ENCODE peak calls at places on chromosomes 3 and 15, in eight cellular contexts. L is PC-9, Z is endodermal cell, P is adrenal gland, O is thyroid gland, Q is cardiac muscle cell, X is prostate gland, E is mammary epithelial cell. C is an unnamed sample.

GRCh38 chr3:30502051-30502741 is 104.2 kb upstream of the TGFBR2 start:
- DNase-seq in O (no peak), L (no peak), E (peak), Q (no peak), X (no peak), Z (no peak), P (no peak), C (no peak)

GRCh38 chr15:99324082-99324620 is 72.9 kb downstream of the LRRC28 start:
- DNase-seq in O (no peak), P (no peak), E (peak), L (no peak), Z (no peak), Q (peak), X (no peak), C (peak)

GRCh38 chr3:197424674-197425484 is 126.5 kb upstream of the DLG1 start:
- DNase-seq in O (no peak), Z (no peak), L (no peak), X (no peak), P (no peak), Q (no peak), E (no peak), C (no peak)

GRCh38 chr3:62374375-62374876 is 1.1 kb upstream of the FEZF2 start:
- DNase-seq in L (no peak), Z (peak), P (no peak), E (peak), O (no peak), X (no peak), Q (no peak), C (no peak)

GRCh38 chr3:98329392-98330124 is 24.1 kb upstream of the OR5K4 start:
- DNase-seq in Z (peak), P (peak), X (peak), L (peak), E (peak), O (peak), Q (peak), C (peak)

GRCh38 chr3:74465652-74466415 is 148.6 kb downstream of the CNTN3 start:
- DNase-seq in X (no peak), Z (no peak), L (no peak), Q (peak), E (peak), P (no peak), O (no peak), C (no peak)

GRCh38 chr15:85707519-85708338 is 87.0 kb downstream of the KLHL25 start:
- DNase-seq in Z (no peak), E (no peak), X (no peak), O (peak), L (no peak), Q (peak), P (peak), C (no peak)

GRCh38 chr3:138348107-138348949 is at the start of gene MRAS:
- DNase-seq in L (peak), Z (peak), Q (peak), O (peak), P (peak), X (peak), E (peak), C (peak)

GRCh38 chr3:59704292-59704691 is 654.5 kb upstream of the CFAP20DC start:
- DNase-seq in E (no peak), Z (no peak), X (no peak), Q (peak), L (no peak), P (no peak), O (no peak), C (no peak)

GRCh38 chr15:63504979-63505841 is 817 bp downstream of the USP3 start:
- DNase-seq in X (peak), O (peak), Q (peak), L (peak), E (peak), Z (peak), P (peak), C (no peak)

GRCh38 chr3:194714564-194714963 is 28.9 kb downstream of the FAM43A start:
- DNase-seq in Z (no peak), O (no peak), L (no peak), X (no peak), E (no peak), Q (no peak), P (no peak), C (no peak)

DNA sequence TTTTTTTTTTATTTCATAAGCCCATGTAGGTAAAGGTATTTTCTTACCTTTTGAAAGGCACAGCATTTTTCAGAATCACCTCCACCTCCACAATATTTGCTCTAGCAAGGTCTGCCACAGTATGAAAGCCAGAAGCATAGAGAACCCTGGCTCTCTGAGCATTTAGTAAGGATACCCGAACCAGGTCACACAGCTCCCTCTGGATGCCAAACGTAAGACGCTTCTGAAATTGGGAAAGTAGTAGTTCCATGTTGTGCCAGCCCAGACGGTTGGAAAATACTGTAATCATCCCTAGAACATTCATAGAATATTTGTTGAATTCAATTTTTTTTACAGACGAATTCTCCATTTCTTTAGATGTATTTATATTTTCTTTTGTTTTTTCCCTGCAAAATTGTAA is 52.4 kb downstream of the POLQ start:
- DNase-seq in Q (no peak), X (no peak), L (no peak), P (no peak), O (no peak), Z (no peak), E (no peak), C (no peak)
- TF ChIP-seq CTCF in Q (no peak), X (no peak), L (no peak), P (no peak), O (no peak), Z (peak), E (no peak), C (no peak)

DNA sequence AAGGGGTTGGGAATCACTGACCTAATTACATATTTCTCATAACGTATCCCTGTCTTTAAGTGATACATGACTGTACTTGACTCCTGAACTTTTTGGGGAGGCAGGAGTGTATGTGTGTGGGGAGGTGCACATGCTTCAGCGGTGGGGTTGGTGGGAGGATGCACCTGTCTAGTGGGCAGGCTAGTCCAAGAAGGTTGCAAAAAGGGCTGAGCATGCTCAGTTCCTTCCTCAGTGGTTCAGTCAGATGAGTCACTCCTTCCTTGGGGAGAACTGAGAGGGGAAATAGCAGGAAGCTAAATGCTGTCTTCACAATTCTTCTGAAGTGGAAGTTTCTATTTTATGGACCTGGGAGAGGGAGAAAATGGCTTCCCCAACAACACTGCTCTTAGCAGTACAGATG is 24.6 kb upstream of the AP4E1 start:
- DNase-seq in X (no peak), E (peak), Z (no peak), L (peak), O (no peak), P (peak), Q (peak), C (peak)
- H3K27ac ChIP-seq in X (no peak), E (peak), Z (no peak), L (peak), O (no peak), P (no peak), Q (no peak), C (peak)

GRCh38 chr3:4314688-4315087 is 11.5 kb downstream of the SETMAR start:
- DNase-seq in Z (no peak), X (no peak), Q (no peak), E (no peak), P (no peak), O (no peak), L (no peak), C (no peak)
- TF ChIP-seq CTCF in Z (peak), X (peak), Q (peak), E (peak), P (no peak), O (no peak), L (peak), C (peak)

DNA sequence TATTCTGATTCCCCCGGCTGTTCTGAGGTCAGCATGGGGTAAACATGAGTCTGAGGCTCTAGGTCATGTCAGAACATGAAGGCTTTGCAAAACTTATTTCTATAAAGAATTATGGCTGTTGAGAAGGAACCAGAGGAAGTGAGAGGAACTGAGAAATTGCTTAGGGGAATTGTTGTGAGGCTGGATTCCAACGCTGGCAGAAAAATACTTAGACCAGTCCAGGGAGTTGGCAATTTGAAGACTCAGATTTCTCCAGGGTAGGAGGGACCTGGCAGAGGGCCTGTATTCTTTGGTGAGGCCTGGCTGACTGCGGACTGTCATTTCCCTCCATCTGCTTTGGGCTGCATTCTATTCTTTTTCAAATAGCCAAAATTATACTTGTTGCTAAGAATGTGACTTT is 155.5 kb downstream of the PLD1 start:
- DNase-seq in E (peak), X (peak), L (peak), Q (peak), O (peak), Z (no peak), P (peak), C (peak)
- H3K27ac ChIP-seq in E (peak), X (peak), L (no peak), Q (peak), O (peak), Z (no peak), P (peak), C (peak)

GRCh38 chr3:114175204-114175987 is 3.5 kb downstream of the DRD3 start:
- DNase-seq in X (no peak), Z (no peak), O (no peak), Q (no peak), L (no peak), E (no peak), P (no peak), C (no peak)

GRCh38 chr3:114176890-114177289 is 2.0 kb downstream of the DRD3 start:
- DNase-seq in O (no peak), Q (no peak), E (no peak), L (no peak), X (no peak), P (no peak), Z (no peak), C (no peak)

GRCh38 chr3:114176487-114176886 is 2.4 kb downstream of the DRD3 start:
- DNase-seq in X (no peak), O (no peak), Q (no peak), L (no peak), Z (no peak), E (no peak), P (no peak), C (no peak)

GRCh38 chr3:114178770-114179368 is at the start of gene DRD3:
- DNase-seq in E (peak), X (no peak), Q (peak), L (no peak), O (peak), Z (peak), P (peak), C (peak)

GRCh38 chr3:114179575-114179974 is 723 bp upstream of the DRD3 start:
- DNase-seq in Z (peak), X (no peak), L (no peak), P (no peak), Q (peak), E (peak), O (no peak), C (no peak)
- TF ChIP-seq CTCF in Z (peak), X (no peak), L (peak), P (peak), Q (peak), E (peak), O (peak), C (peak)

DNA sequence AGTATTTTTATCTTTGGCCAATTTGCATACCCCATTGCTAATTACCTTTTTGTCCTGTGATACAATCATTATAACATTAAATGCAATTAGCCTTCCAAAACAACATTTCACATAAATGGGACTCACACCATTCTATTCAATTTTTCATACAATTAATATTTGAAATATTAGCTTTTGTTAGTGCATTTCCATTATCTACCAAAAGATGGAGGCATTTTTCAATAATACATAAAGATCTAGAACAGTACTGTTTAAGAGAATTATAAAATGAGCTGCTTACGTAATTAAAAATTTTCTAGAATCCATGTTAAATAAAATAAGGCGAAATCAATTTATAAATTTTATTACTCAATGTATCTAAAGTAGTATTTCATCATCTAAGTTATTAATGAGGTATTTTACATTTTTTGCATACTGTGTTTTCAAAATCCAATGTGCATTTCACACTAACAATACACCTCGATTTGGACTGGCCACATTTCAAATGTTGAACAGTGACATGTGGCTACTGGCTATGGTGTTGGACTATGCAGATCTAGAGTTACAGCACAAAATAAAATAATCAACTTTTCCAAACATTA is 74.3 kb downstream of the TJP1 start:
- DNase-seq in O (no peak), Q (peak), Z (no peak), X (no peak), L (no peak), P (no peak), E (no peak), C (peak)
- H3K27ac ChIP-seq in O (no peak), Q (no peak), Z (no peak), X (no peak), L (no peak), P (no peak), E (no peak), C (no peak)

DNA sequence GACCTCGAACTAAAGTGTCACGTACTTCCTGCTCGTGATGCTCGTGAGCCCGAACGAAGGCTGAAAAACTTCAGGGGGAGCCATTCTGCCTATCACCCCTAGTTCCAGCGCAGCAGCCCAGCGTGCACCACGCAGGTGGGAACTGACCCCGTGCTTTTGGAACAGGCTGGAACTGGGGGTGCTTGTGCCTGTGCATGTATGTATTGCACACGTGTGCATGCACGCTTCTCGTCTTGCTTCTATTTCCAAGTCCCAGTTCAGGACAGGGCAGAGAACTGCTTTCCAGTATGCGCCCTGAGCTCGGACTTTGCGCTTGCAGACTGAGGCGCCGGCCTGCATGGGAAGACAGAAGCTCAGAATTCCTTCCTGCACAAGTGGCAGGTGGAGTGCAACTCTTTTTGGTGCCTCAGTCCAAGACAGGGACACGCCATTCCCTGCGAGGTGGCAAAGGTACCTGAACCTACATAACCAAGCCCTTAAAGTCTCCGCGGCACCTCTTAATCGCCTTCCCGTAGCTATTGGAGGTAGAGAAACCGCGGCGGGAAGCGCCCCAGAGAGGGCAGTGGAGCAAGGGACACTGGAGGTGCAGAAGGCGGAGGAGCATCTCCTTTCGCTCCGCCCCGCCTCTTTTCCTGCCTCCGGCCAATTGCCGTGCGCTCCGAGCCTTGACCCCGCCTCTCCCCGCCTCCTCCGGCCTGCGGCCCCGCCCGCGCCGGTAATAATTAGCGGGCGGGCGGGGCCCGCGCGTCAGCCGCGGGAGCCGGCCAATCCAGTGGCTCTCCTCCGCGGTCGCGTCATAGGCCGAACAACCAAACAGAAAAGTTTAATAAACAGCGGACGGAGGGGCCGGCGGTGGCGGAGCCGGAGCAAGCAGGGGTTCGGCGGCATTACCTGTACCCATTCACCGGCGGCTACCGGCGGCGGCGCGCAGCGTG is at the start of gene ZFAND6:
- DNase-seq in L (peak), O (peak), X (peak), P (peak), E (peak), Z (peak), Q (peak), C (peak)
- TF ChIP-seq CTCF in L (no peak), O (no peak), X (peak), P (no peak), E (no peak), Z (peak), Q (no peak), C (no peak)

GRCh38 chr15:58258501-58259274 is 120.5 kb downstream of the AQP9 start:
- DNase-seq in O (no peak), Z (no peak), E (peak), L (no peak), P (no peak), X (no peak), Q (no peak), C (peak)

GRCh38 chr15:58261368-58261767 is 123.2 kb downstream of the AQP9 start:
- DNase-seq in E (no peak), O (no peak), Q (no peak), L (no peak), X (no peak), Z (no peak), P (no peak), C (no peak)

GRCh38 chr15:58257776-58258325 is 119.7 kb downstream of the AQP9 start:
- DNase-seq in E (no peak), Q (no peak), Z (no peak), X (no peak), L (no peak), P (no peak), O (no peak), C (no peak)

GRCh38 chr15:58260911-58261267 is 122.7 kb downstream of the AQP9 start:
- DNase-seq in X (no peak), O (peak), Q (peak), L (peak), P (no peak), E (peak), Z (no peak), C (peak)

GRCh38 chr15:58260186-58260910 is 122.2 kb downstream of the AQP9 start:
- DNase-seq in O (no peak), Z (peak), Q (no peak), P (no peak), E (no peak), X (no peak), L (peak), C (peak)
- H3K27ac ChIP-seq in O (no peak), Z (no peak), Q (no peak), P (no peak), E (peak), X (no peak), L (peak), C (peak)